ENCODE peak calls at places on chromosome 19, in seven cellular contexts. U is activated CD4-positive, alpha-beta T cell treated with anti-CD3 and anti-CD28 coated beads for 1 hour; I is kidney glomerular epithelial cell; Z is WTC11; W is kidney tubule cell; C is progenitor cell of endocrine pancreas; N is activated naive CD4-positive, alpha-beta T cell. M is an unnamed sample.

GRCh38 chr19:43534811-43535761 is 2.1 kb downstream of the ZNF575 start:
- DNase-seq in W (peak), C (peak), U (no peak), I (no peak), Z (peak), N (no peak), M (peak)

GRCh38 chr19:32231020-32231419 is 114.4 kb upstream of the ZNF507 start:
- DNase-seq in W (no peak), I (no peak), C (no peak), Z (no peak), U (no peak), N (no peak), M (no peak)

GRCh38 chr19:19034204-19034624 is 811 bp downstream of the ARMC6 start:
- DNase-seq in N (peak), I (peak), U (peak), Z (peak), W (peak), C (no peak), M (peak)

GRCh38 chr19:918481-919156 is 1.5 kb downstream of the KISS1R start:
- DNase-seq in Z (peak), U (no peak), W (no peak), N (no peak), C (no peak), I (no peak), M (no peak)

GRCh38 chr19:1068111-1069001 is 1.4 kb downstream of the ARHGAP45 start:
- DNase-seq in U (peak), N (no peak), I (no peak), C (no peak), W (no peak), Z (no peak), M (no peak)

GRCh38 chr19:6875218-6875617 is 12.2 kb upstream of the ADGRE1 start:
- DNase-seq in Z (no peak), W (no peak), C (no peak), N (no peak), I (no peak), U (no peak), M (no peak)

GRCh38 chr19:35851213-35852028 is 883 bp downstream of the NPHS1 start:
- DNase-seq in W (no peak), U (no peak), C (no peak), I (no peak), N (no peak), Z (peak), M (no peak)

GRCh38 chr19:2722541-2723344 is 1.6 kb upstream of the DIRAS1 start:
- DNase-seq in U (no peak), N (no peak), C (no peak), I (peak), Z (no peak), W (peak), M (peak)

GRCh38 chr19:13083627-13084026 is 19.0 kb downstream of the LYL1 start:
- DNase-seq in U (no peak), Z (no peak), W (no peak), I (no peak), N (no peak), C (no peak), M (no peak)

GRCh38 chr19:30999726-31000125 is 349.5 kb downstream of the TSHZ3 start:
- DNase-seq in C (no peak), N (no peak), I (no peak), U (no peak), Z (no peak), W (no peak), M (no peak)

GRCh38 chr19:4707956-4708650 is 15.5 kb downstream of the DPP9 start:
- DNase-seq in C (no peak), U (no peak), I (no peak), N (no peak), W (peak), Z (no peak), M (no peak)

GRCh38 chr19:45729774-45730388 is 815 bp downstream of the FBXO46 start:
- DNase-seq in N (no peak), U (no peak), I (peak), Z (no peak), C (no peak), W (peak), M (no peak)

GRCh38 chr19:42311612-42312160 is 1.4 kb upstream of the TMEM145 start:
- DNase-seq in C (no peak), Z (peak), U (no peak), W (no peak), I (no peak), N (no peak), M (no peak)

M was measured in SHP77.